ENCODE peak calls at places on chromosomes 6 and 20, in five cellular contexts. One of them, this sample, is unnamed.

GRCh38 chr20:46253391-46253790 is 54.9 kb downstream of the CDH22 start:
- DNase-seq in ACHN: peak; percentile 49
- DNase-seq in GM10248: no peak
- DNase-seq in ovary: no peak
- DNase-seq in amniotic stem cell: no peak
- DNase-seq in this sample: no peak

GRCh38 chr20:13149371-13149770 is 71.7 kb upstream of the ISM1 start:
- DNase-seq in ovary: no peak
- DNase-seq in amniotic stem cell: no peak
- DNase-seq in ACHN: no peak
- DNase-seq in GM10248: no peak
- DNase-seq in this sample: no peak

GRCh38 chr20:1415667-1416468 is 23.0 kb upstream of the FKBP1A start:
- DNase-seq in ovary: no peak
- DNase-seq in GM10248: no peak
- DNase-seq in amniotic stem cell: peak; percentile 73
- DNase-seq in ACHN: peak; percentile 91
- DNase-seq in this sample: no peak

GRCh38 chr6:52087498-52087999 is at the start of gene PKHD1:
- DNase-seq in GM10248: peak; percentile 19
- DNase-seq in ovary: no peak
- DNase-seq in amniotic stem cell: no peak
- DNase-seq in ACHN: peak; percentile 77
- DNase-seq in this sample: no peak

GRCh38 chr6:16758163-16758975 is 2.9 kb downstream of the ATXN1 start:
- DNase-seq in ovary: no peak
- DNase-seq in ACHN: no peak
- DNase-seq in GM10248: no peak
- DNase-seq in amniotic stem cell: no peak
- DNase-seq in this sample: no peak

GRCh38 chr6:34143884-34144580 is 1.9 kb downstream of the GRM4 start:
- DNase-seq in GM10248: no peak
- DNase-seq in amniotic stem cell: no peak
- DNase-seq in ovary: no peak
- DNase-seq in ACHN: no peak
- DNase-seq in this sample: peak; percentile 54

GRCh38 chr6:92126983-92127382 is 1292.4 kb downstream of the EPHA7 start:
- DNase-seq in GM10248: no peak
- DNase-seq in ACHN: no peak
- DNase-seq in ovary: no peak
- DNase-seq in amniotic stem cell: no peak
- DNase-seq in this sample: no peak

GRCh38 chr20:8246153-8246552 is 114.1 kb downstream of the PLCB1 start:
- DNase-seq in amniotic stem cell: no peak
- DNase-seq in ACHN: no peak
- DNase-seq in ovary: no peak
- DNase-seq in GM10248: no peak
- DNase-seq in this sample: no peak

GRCh38 chr6:43258180-43258579 is 14.9 kb downstream of the TTBK1 start:
- DNase-seq in ACHN: no peak
- DNase-seq in amniotic stem cell: no peak
- DNase-seq in GM10248: no peak
- DNase-seq in ovary: no peak
- DNase-seq in this sample: no peak

GRCh38 chr6:91660893-91661292 is 1074.0 kb upstream of the MAP3K7 start:
- DNase-seq in amniotic stem cell: no peak
- DNase-seq in ACHN: no peak
- DNase-seq in ovary: no peak
- DNase-seq in GM10248: no peak
- DNase-seq in this sample: no peak

GRCh38 chr20:24718696-24719095 is 230.4 kb upstream of the CST7 start:
- DNase-seq in GM10248: no peak
- DNase-seq in ovary: no peak
- DNase-seq in amniotic stem cell: no peak
- DNase-seq in ACHN: no peak
- DNase-seq in this sample: no peak

GRCh38 chr6:166308769-166309589 is 787 bp upstream of the PRR18 start:
- DNase-seq in GM10248: no peak
- DNase-seq in ACHN: no peak
- DNase-seq in amniotic stem cell: no peak
- DNase-seq in ovary: no peak
- DNase-seq in this sample: no peak

GRCh38 chr20:32236819-32237218 is 29.1 kb downstream of the POFUT1 start:
- DNase-seq in ovary: no peak
- DNase-seq in amniotic stem cell: no peak
- DNase-seq in GM10248: no peak
- DNase-seq in ACHN: no peak
- DNase-seq in this sample: no peak

GRCh38 chr6:160106010-160106409 is 15.6 kb upstream of the SLC22A1 start:
- DNase-seq in ovary: no peak
- DNase-seq in ACHN: no peak
- DNase-seq in amniotic stem cell: no peak
- DNase-seq in GM10248: no peak
- DNase-seq in this sample: no peak

GRCh38 chr6:150710236-150710635 is 110.6 kb downstream of the PLEKHG1 start:
- DNase-seq in ACHN: no peak
- DNase-seq in amniotic stem cell: no peak
- DNase-seq in GM10248: no peak
- DNase-seq in ovary: no peak
- DNase-seq in this sample: no peak

GRCh38 chr6:81756690-81757089 is 4.2 kb upstream of the TENT5A start:
- DNase-seq in GM10248: no peak
- DNase-seq in ACHN: no peak
- DNase-seq in ovary: no peak
- DNase-seq in amniotic stem cell: no peak
- DNase-seq in this sample: no peak

GRCh38 chr6:99079058-99079457 is 131.3 kb upstream of the FBXL4 start:
- DNase-seq in GM10248: no peak
- DNase-seq in amniotic stem cell: no peak
- DNase-seq in ACHN: no peak
- DNase-seq in ovary: no peak
- DNase-seq in this sample: no peak

GRCh38 chr6:86079938-86080337 is 437.3 kb upstream of the SYNCRIP start:
- DNase-seq in GM10248: no peak
- DNase-seq in amniotic stem cell: no peak
- DNase-seq in ACHN: no peak
- DNase-seq in ovary: no peak
- DNase-seq in this sample: no peak

GRCh38 chr6:148658701-148659100 is 88.1 kb upstream of the UST start:
- DNase-seq in amniotic stem cell: no peak
- DNase-seq in ovary: no peak
- DNase-seq in ACHN: no peak
- DNase-seq in GM10248: no peak
- DNase-seq in this sample: no peak

GRCh38 chr6:113595921-113596376 is 261.2 kb upstream of the MARCKS start:
- DNase-seq in GM10248: no peak
- DNase-seq in ACHN: no peak
- DNase-seq in amniotic stem cell: no peak
- DNase-seq in ovary: no peak
- DNase-seq in this sample: no peak

GRCh38 chr20:48703511-48704219 is 124.1 kb downstream of the PREX1 start:
- DNase-seq in GM10248: no peak
- DNase-seq in amniotic stem cell: no peak
- DNase-seq in ACHN: no peak
- DNase-seq in ovary: no peak
- DNase-seq in this sample: no peak

GRCh38 chr6:170112583-170112860 is 178.4 kb downstream of the DLL1 start:
- DNase-seq in ACHN: no peak
- DNase-seq in GM10248: no peak
- DNase-seq in amniotic stem cell: no peak
- DNase-seq in ovary: no peak
- DNase-seq in this sample: peak; percentile 5

GRCh38 chr20:40276291-40276690 is 412.7 kb downstream of the MAFB start:
- DNase-seq in amniotic stem cell: no peak
- DNase-seq in ovary: no peak
- DNase-seq in GM10248: no peak
- DNase-seq in ACHN: no peak
- DNase-seq in this sample: peak; percentile 30

GRCh38 chr6:37323568-37323967 is 30.2 kb upstream of the RNF8 start:
- DNase-seq in ovary: no peak
- DNase-seq in GM10248: no peak
- DNase-seq in amniotic stem cell: no peak
- DNase-seq in ACHN: no peak
- DNase-seq in this sample: no peak

GRCh38 chr20:63023071-63023835 is 16.5 kb upstream of the BHLHE23 start:
- DNase-seq in ACHN: no peak
- DNase-seq in ovary: no peak
- DNase-seq in amniotic stem cell: no peak
- DNase-seq in GM10248: no peak
- DNase-seq in this sample: no peak

GRCh38 chr6:18503588-18504231 is 116.6 kb downstream of the RNF144B start:
- DNase-seq in ovary: no peak
- DNase-seq in amniotic stem cell: peak; percentile 80
- DNase-seq in ACHN: peak; percentile 78
- DNase-seq in GM10248: peak; percentile 43
- DNase-seq in this sample: peak; percentile 39

GRCh38 chr20:5056801-5057599 is 55.7 kb upstream of the SLC23A2 start:
- DNase-seq in ovary: no peak
- DNase-seq in ACHN: peak; percentile 38
- DNase-seq in amniotic stem cell: no peak
- DNase-seq in GM10248: peak; percentile 64
- DNase-seq in this sample: peak; percentile 36

GRCh38 chr20:1364106-1364505 is 28.7 kb downstream of the FKBP1A start:
- DNase-seq in GM10248: no peak
- DNase-seq in amniotic stem cell: no peak
- DNase-seq in ovary: no peak
- DNase-seq in ACHN: no peak
- DNase-seq in this sample: no peak

GRCh38 chr20:46324379-46324778 is 16.1 kb upstream of the CDH22 start:
- DNase-seq in ovary: no peak
- DNase-seq in amniotic stem cell: no peak
- DNase-seq in GM10248: no peak
- DNase-seq in ACHN: no peak
- DNase-seq in this sample: no peak

GRCh38 chr20:49132995-49133451 is 55.1 kb downstream of the STAU1 start:
- DNase-seq in GM10248: peak; percentile 59
- DNase-seq in amniotic stem cell: peak; percentile 22
- DNase-seq in ACHN: peak; percentile 72
- DNase-seq in ovary: no peak
- DNase-seq in this sample: peak; percentile 35

GRCh38 chr6:31057426-31058003 is 47.2 kb downstream of the MUC22 start:
- DNase-seq in amniotic stem cell: peak; percentile 20
- DNase-seq in ACHN: no peak
- DNase-seq in GM10248: no peak
- DNase-seq in ovary: no peak
- DNase-seq in this sample: no peak

GRCh38 chr6:42727084-42727601 is 4.7 kb upstream of the PRPH2 start:
- DNase-seq in ACHN: no peak
- DNase-seq in GM10248: peak; percentile 35
- DNase-seq in amniotic stem cell: no peak
- DNase-seq in ovary: peak; percentile 39
- DNase-seq in this sample: peak; percentile 75

GRCh38 chr6:4274382-4275082 is 139.2 kb upstream of the ECI2 start:
- DNase-seq in amniotic stem cell: no peak
- DNase-seq in ovary: no peak
- DNase-seq in ACHN: no peak
- DNase-seq in GM10248: no peak
- DNase-seq in this sample: no peak

GRCh38 chr6:56387621-56388413 is 140.4 kb upstream of the COL21A1 start:
- DNase-seq in GM10248: no peak
- DNase-seq in ovary: no peak
- DNase-seq in amniotic stem cell: no peak
- DNase-seq in ACHN: no peak
- DNase-seq in this sample: peak; percentile 58

GRCh38 chr6:63418741-63419140 is 99.0 kb upstream of the LGSN start:
- DNase-seq in ACHN: no peak
- DNase-seq in GM10248: no peak
- DNase-seq in amniotic stem cell: no peak
- DNase-seq in ovary: no peak
- DNase-seq in this sample: no peak

GRCh38 chr20:39830903-39831302 is 858.1 kb downstream of the MAFB start:
- DNase-seq in amniotic stem cell: no peak
- DNase-seq in ACHN: no peak
- DNase-seq in ovary: no peak
- DNase-seq in GM10248: no peak
- DNase-seq in this sample: no peak